ENCODE peak calls at places on chromosomes 2 and 18, in seven cellular contexts. One of them, this sample, is unnamed.

GRCh38 chr2:46913471-46914381 is 1.9 kb downstream of the MCFD2 start:
- DNase-seq in pancreas: peak; percentile 63
- DNase-seq in AG04450: no peak
- DNase-seq in lung: peak; percentile 31
- DNase-seq in IMR-90: peak; percentile 78
- DNase-seq in coronary artery: no peak
- DNase-seq in sigmoid colon: peak; percentile 69
- DNase-seq in this sample: no peak

GRCh38 chr2:133788391-133788790 is 220.1 kb upstream of the NCKAP5 start:
- DNase-seq in lung: no peak
- DNase-seq in sigmoid colon: no peak
- DNase-seq in coronary artery: no peak
- DNase-seq in AG04450: no peak
- DNase-seq in pancreas: no peak
- DNase-seq in IMR-90: peak; percentile 74
- DNase-seq in this sample: no peak

GRCh38 chr2:174635015-174635593 is 37.5 kb upstream of the WIPF1 start:
- DNase-seq in sigmoid colon: no peak
- DNase-seq in pancreas: no peak
- DNase-seq in IMR-90: no peak
- DNase-seq in AG04450: no peak
- DNase-seq in coronary artery: no peak
- DNase-seq in lung: no peak
- DNase-seq in this sample: no peak

GRCh38 chr2:95297088-95297487 is at the start of gene KCNIP3:
- DNase-seq in lung: no peak
- DNase-seq in pancreas: peak; percentile 72
- DNase-seq in AG04450: no peak
- DNase-seq in IMR-90: no peak
- DNase-seq in coronary artery: no peak
- DNase-seq in sigmoid colon: no peak
- DNase-seq in this sample: peak; percentile 58

GRCh38 chr2:179580378-179581146 is 280.9 kb downstream of the ZNF385B start:
- DNase-seq in AG04450: no peak
- DNase-seq in sigmoid colon: no peak
- DNase-seq in lung: no peak
- DNase-seq in coronary artery: no peak
- DNase-seq in IMR-90: no peak
- DNase-seq in pancreas: no peak
- DNase-seq in this sample: no peak

GRCh38 chr2:23418056-23418455 is 33.1 kb downstream of the KLHL29 start:
- DNase-seq in lung: no peak
- DNase-seq in sigmoid colon: no peak
- DNase-seq in IMR-90: no peak
- DNase-seq in coronary artery: no peak
- DNase-seq in pancreas: no peak
- DNase-seq in AG04450: no peak
- DNase-seq in this sample: no peak

GRCh38 chr2:163698857-163699256 is 37.0 kb downstream of the FIGN start:
- DNase-seq in sigmoid colon: no peak
- DNase-seq in AG04450: no peak
- DNase-seq in pancreas: no peak
- DNase-seq in coronary artery: no peak
- DNase-seq in IMR-90: no peak
- DNase-seq in lung: no peak
- DNase-seq in this sample: no peak

GRCh38 chr2:66437055-66437454 is 2.1 kb downstream of the MEIS1 start:
- DNase-seq in pancreas: no peak
- DNase-seq in AG04450: no peak
- DNase-seq in sigmoid colon: no peak
- DNase-seq in lung: no peak
- DNase-seq in coronary artery: no peak
- DNase-seq in IMR-90: no peak
- DNase-seq in this sample: no peak

GRCh38 chr2:224507789-224508188 is 77.4 kb downstream of the CUL3 start:
- DNase-seq in coronary artery: no peak
- DNase-seq in IMR-90: peak; percentile 26
- DNase-seq in sigmoid colon: no peak
- DNase-seq in lung: no peak
- DNase-seq in AG04450: no peak
- DNase-seq in pancreas: no peak
- DNase-seq in this sample: no peak

GRCh38 chr2:98412751-98413445 is 31.8 kb upstream of the INPP4A start:
- DNase-seq in AG04450: peak; percentile 8
- DNase-seq in lung: no peak
- DNase-seq in IMR-90: peak; percentile 55
- DNase-seq in sigmoid colon: no peak
- DNase-seq in coronary artery: no peak
- DNase-seq in pancreas: no peak
- DNase-seq in this sample: no peak

GRCh38 chr2:66030553-66030952 is 404.4 kb upstream of the MEIS1 start:
- DNase-seq in sigmoid colon: no peak
- DNase-seq in IMR-90: peak; percentile 4
- DNase-seq in pancreas: no peak
- DNase-seq in AG04450: no peak
- DNase-seq in coronary artery: no peak
- DNase-seq in lung: no peak
- DNase-seq in this sample: no peak

GRCh38 chr2:235005603-235006259 is 53.9 kb downstream of the SH3BP4 start:
- DNase-seq in sigmoid colon: no peak
- DNase-seq in AG04450: no peak
- DNase-seq in coronary artery: no peak
- DNase-seq in pancreas: peak; percentile 83
- DNase-seq in IMR-90: no peak
- DNase-seq in lung: no peak
- DNase-seq in this sample: peak; percentile 70

GRCh38 chr2:151258121-151258520 is 3.5 kb downstream of the RBM43 start:
- DNase-seq in AG04450: peak; percentile 79
- DNase-seq in IMR-90: peak; percentile 91
- DNase-seq in pancreas: no peak
- DNase-seq in coronary artery: no peak
- DNase-seq in lung: no peak
- DNase-seq in sigmoid colon: no peak
- DNase-seq in this sample: no peak

GRCh38 chr2:145119225-145119624 is 599.3 kb upstream of the ZEB2 start:
- DNase-seq in sigmoid colon: no peak
- DNase-seq in coronary artery: no peak
- DNase-seq in lung: no peak
- DNase-seq in IMR-90: no peak
- DNase-seq in AG04450: no peak
- DNase-seq in pancreas: no peak
- DNase-seq in this sample: no peak

GRCh38 chr2:671072-671471 is 6.1 kb downstream of the TMEM18 start:
- DNase-seq in AG04450: no peak
- DNase-seq in pancreas: no peak
- DNase-seq in sigmoid colon: no peak
- DNase-seq in lung: no peak
- DNase-seq in IMR-90: no peak
- DNase-seq in coronary artery: no peak
- DNase-seq in this sample: no peak

GRCh38 chr2:40458271-40458794 is 6.4 kb upstream of the SLC8A1 start:
- DNase-seq in IMR-90: no peak
- DNase-seq in lung: no peak
- DNase-seq in sigmoid colon: no peak
- DNase-seq in coronary artery: no peak
- DNase-seq in AG04450: no peak
- DNase-seq in pancreas: no peak
- DNase-seq in this sample: no peak

GRCh38 chr2:240350696-240351087 is 84.8 kb upstream of the GPC1 start:
- DNase-seq in AG04450: no peak
- DNase-seq in sigmoid colon: peak; percentile 48
- DNase-seq in lung: no peak
- DNase-seq in pancreas: peak; percentile 40
- DNase-seq in IMR-90: no peak
- DNase-seq in coronary artery: no peak
- DNase-seq in this sample: peak; percentile 17

GRCh38 chr2:167859676-167860075 is 387.7 kb downstream of the STK39 start:
- DNase-seq in IMR-90: no peak
- DNase-seq in pancreas: no peak
- DNase-seq in lung: no peak
- DNase-seq in coronary artery: no peak
- DNase-seq in sigmoid colon: no peak
- DNase-seq in AG04450: no peak
- DNase-seq in this sample: no peak

GRCh38 chr2:95346236-95346737 is 49.1 kb downstream of the KCNIP3 start:
- DNase-seq in coronary artery: peak; percentile 75
- DNase-seq in AG04450: no peak
- DNase-seq in IMR-90: peak; percentile 29
- DNase-seq in pancreas: peak; percentile 85
- DNase-seq in sigmoid colon: peak; percentile 84
- DNase-seq in lung: no peak
- DNase-seq in this sample: no peak

GRCh38 chr2:66573866-66574265 is 138.9 kb downstream of the MEIS1 start:
- DNase-seq in pancreas: no peak
- DNase-seq in lung: no peak
- DNase-seq in IMR-90: peak; percentile 49
- DNase-seq in AG04450: no peak
- DNase-seq in sigmoid colon: no peak
- DNase-seq in coronary artery: no peak
- DNase-seq in this sample: no peak

DNA sequence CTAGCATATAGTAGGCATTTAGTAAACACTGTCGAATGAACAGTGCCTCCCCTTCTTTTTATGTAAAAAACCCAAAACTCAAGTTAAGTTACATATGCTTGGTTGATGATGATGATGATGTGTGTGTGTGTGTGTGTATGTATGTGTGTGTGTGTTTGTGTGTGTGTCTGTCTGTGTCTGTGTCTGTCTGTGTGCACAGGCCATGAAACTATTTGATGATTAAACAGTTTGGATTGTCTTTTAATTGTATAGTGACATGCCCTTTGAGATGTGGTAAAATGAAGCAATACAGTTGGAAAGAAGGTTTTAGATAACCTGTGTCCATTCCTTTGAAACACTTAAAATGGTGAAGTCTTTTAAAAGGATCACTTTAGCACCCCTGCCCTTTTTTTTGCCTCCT is 105.6 kb downstream of the MAP4K4 start:
- DNase-seq in AG04450: no peak
- DNase-seq in IMR-90: peak; percentile 61
- DNase-seq in coronary artery: no peak
- DNase-seq in lung: no peak
- DNase-seq in pancreas: no peak
- DNase-seq in sigmoid colon: no peak
- DNase-seq in this sample: no peak
- H3K27ac ChIP-seq in AG04450: no peak overlapping the region
- H3K27ac ChIP-seq in IMR-90: no peak overlapping the region
- H3K27ac ChIP-seq in coronary artery: no peak overlapping the region
- H3K27ac ChIP-seq in lung: no peak overlapping the region
- H3K27ac ChIP-seq in pancreas: no peak overlapping the region
- H3K27ac ChIP-seq in sigmoid colon: no peak overlapping the region
- H3K27ac ChIP-seq in this sample: peak overlapping the region; percentile 68

GRCh38 chr18:23725351-23725750 is 36.1 kb downstream of the LAMA3 start:
- DNase-seq in lung: no peak
- DNase-seq in pancreas: no peak
- DNase-seq in sigmoid colon: no peak
- DNase-seq in coronary artery: no peak
- DNase-seq in IMR-90: no peak
- DNase-seq in AG04450: no peak
- DNase-seq in this sample: no peak
- H3K27ac ChIP-seq in lung: peak overlapping the region; percentile 12
- H3K27ac ChIP-seq in pancreas: no peak overlapping the region
- H3K27ac ChIP-seq in sigmoid colon: no peak overlapping the region
- H3K27ac ChIP-seq in coronary artery: no peak overlapping the region
- H3K27ac ChIP-seq in IMR-90: no peak overlapping the region
- H3K27ac ChIP-seq in AG04450: no peak overlapping the region
- H3K27ac ChIP-seq in this sample: no peak overlapping the region

DNA sequence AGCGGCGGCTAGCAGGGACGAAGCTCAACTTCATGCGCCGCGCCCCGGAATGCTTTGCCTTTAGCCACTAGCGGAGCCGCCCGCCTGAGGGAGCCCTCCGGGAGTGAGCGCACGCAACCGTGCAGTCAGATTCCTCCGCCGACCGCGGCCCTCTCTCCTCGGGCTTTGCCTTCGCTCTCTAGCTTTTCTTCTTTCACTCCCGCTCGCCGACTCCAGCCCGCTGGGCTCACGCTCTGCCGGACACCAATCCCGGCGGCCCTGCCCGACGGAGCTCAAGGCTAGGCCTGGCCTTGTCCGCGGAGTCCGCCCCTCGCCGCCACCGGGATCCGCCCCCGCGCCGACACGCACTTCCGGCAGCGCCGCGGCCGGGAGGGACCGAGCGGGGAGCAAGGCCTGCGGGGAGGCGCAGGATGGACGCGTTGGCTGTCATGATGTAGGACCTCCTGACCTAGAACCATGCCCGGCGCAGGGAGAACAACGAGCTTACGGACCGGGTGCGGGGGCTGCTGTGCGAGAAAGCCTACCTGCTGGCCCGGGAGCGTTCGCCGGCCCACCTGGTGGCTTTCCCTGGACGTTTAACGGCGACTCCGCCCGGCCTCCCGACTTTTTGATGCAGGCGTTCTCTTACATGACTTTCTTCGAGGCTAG is 40.8 kb upstream of the AKAIN1 start:
- DNase-seq in AG04450: peak; percentile 53
- DNase-seq in pancreas: peak; percentile 95
- DNase-seq in lung: peak; percentile 87
- DNase-seq in IMR-90: peak; percentile 85
- DNase-seq in sigmoid colon: peak; percentile 94
- DNase-seq in coronary artery: peak; percentile 89
- DNase-seq in this sample: peak; percentile 87
- H3K27ac ChIP-seq in AG04450: peak overlapping the region; percentile 100
- H3K27ac ChIP-seq in pancreas: peak overlapping the region; percentile 97
- H3K27ac ChIP-seq in lung: peak overlapping the region; percentile 97
- H3K27ac ChIP-seq in IMR-90: peak overlapping the region; percentile 92
- H3K27ac ChIP-seq in sigmoid colon: peak overlapping the region; percentile 100
- H3K27ac ChIP-seq in coronary artery: peak overlapping the region; percentile 94
- H3K27ac ChIP-seq in this sample: peak overlapping the region; percentile 94

GRCh38 chr18:10878703-10879102 is 270.7 kb downstream of the PIEZO2 start:
- DNase-seq in AG04450: no peak
- DNase-seq in pancreas: no peak
- DNase-seq in coronary artery: no peak
- DNase-seq in sigmoid colon: no peak
- DNase-seq in IMR-90: no peak
- DNase-seq in lung: no peak
- DNase-seq in this sample: no peak

GRCh38 chr18:10872297-10872696 is 277.1 kb downstream of the PIEZO2 start:
- DNase-seq in IMR-90: no peak
- DNase-seq in coronary artery: no peak
- DNase-seq in pancreas: no peak
- DNase-seq in lung: no peak
- DNase-seq in sigmoid colon: peak; percentile 74
- DNase-seq in AG04450: no peak
- DNase-seq in this sample: no peak

GRCh38 chr18:10877974-10878373 is 271.4 kb downstream of the PIEZO2 start:
- DNase-seq in pancreas: no peak
- DNase-seq in IMR-90: no peak
- DNase-seq in coronary artery: no peak
- DNase-seq in lung: no peak
- DNase-seq in sigmoid colon: no peak
- DNase-seq in AG04450: no peak
- DNase-seq in this sample: no peak

DNA sequence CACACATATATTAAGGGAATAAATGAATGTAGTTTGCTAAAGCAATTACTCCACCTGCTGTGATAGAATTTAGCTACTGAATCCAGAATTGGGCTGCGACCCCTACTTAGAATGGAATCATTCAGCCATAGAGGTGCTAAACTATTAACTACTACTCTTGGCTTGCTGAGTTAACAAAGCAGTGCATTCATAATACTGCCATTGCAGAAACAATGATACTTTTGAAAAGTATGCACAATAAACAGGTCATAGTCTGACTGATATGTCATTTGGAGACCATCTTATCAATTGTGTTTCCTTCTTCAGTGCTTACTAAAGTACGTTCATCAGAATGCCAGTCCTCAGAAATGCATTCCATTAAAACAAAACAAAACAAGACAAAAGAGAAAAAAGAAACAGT is 273.5 kb downstream of the PIEZO2 start:
- DNase-seq in pancreas: no peak
- DNase-seq in IMR-90: no peak
- DNase-seq in sigmoid colon: no peak
- DNase-seq in coronary artery: no peak
- DNase-seq in AG04450: no peak
- DNase-seq in lung: no peak
- DNase-seq in this sample: no peak
- H3K27ac ChIP-seq in pancreas: no peak overlapping the region
- H3K27ac ChIP-seq in IMR-90: no peak overlapping the region
- H3K27ac ChIP-seq in sigmoid colon: no peak overlapping the region
- H3K27ac ChIP-seq in coronary artery: no peak overlapping the region
- H3K27ac ChIP-seq in AG04450: no peak overlapping the region
- H3K27ac ChIP-seq in lung: no peak overlapping the region
- H3K27ac ChIP-seq in this sample: no peak overlapping the region

This sample was measured in substantia nigra.